ENCODE peak calls at places on chromosomes 3 and 15, in eight cellular contexts. One of them, this sample, is unnamed.

GRCh38 chr3:159669024-159669476 is 319.6 kb upstream of the IL12A start:
- DNase-seq in endodermal cell: no peak
- DNase-seq in A673: peak; percentile 10
- DNase-seq in lower lobe of right lung: no peak
- DNase-seq in psoas muscle: no peak
- DNase-seq in MM.1S: no peak
- DNase-seq in DND-41: no peak
- DNase-seq in left lung: no peak
- DNase-seq in this sample: no peak

GRCh38 chr15:65550681-65551098 is 20.4 kb downstream of the HACD3 start:
- DNase-seq in endodermal cell: peak; percentile 56
- DNase-seq in A673: no peak
- DNase-seq in lower lobe of right lung: no peak
- DNase-seq in psoas muscle: no peak
- DNase-seq in MM.1S: no peak
- DNase-seq in DND-41: no peak
- DNase-seq in left lung: no peak
- DNase-seq in this sample: no peak

GRCh38 chr3:9500108-9501050 is 53.2 kb downstream of the LHFPL4 start:
- DNase-seq in endodermal cell: peak; percentile 98
- DNase-seq in A673: peak; percentile 80
- DNase-seq in lower lobe of right lung: peak; percentile 67
- DNase-seq in psoas muscle: peak; percentile 74
- DNase-seq in MM.1S: peak; percentile 58
- DNase-seq in DND-41: peak; percentile 67
- DNase-seq in left lung: peak; percentile 87
- DNase-seq in this sample: peak; percentile 73

GRCh38 chr15:77538793-77539487 is 93.8 kb downstream of the LINGO1 start:
- DNase-seq in endodermal cell: no peak
- DNase-seq in A673: no peak
- DNase-seq in lower lobe of right lung: peak; percentile 93
- DNase-seq in psoas muscle: no peak
- DNase-seq in MM.1S: no peak
- DNase-seq in DND-41: no peak
- DNase-seq in left lung: no peak
- DNase-seq in this sample: no peak

GRCh38 chr3:57949344-57949743 is 58.9 kb upstream of the FLNB start:
- DNase-seq in endodermal cell: no peak
- DNase-seq in A673: no peak
- DNase-seq in lower lobe of right lung: no peak
- DNase-seq in psoas muscle: no peak
- DNase-seq in MM.1S: no peak
- DNase-seq in DND-41: no peak
- DNase-seq in left lung: no peak
- DNase-seq in this sample: no peak

GRCh38 chr3:168054447-168054846 is 41.3 kb downstream of the GOLIM4 start:
- DNase-seq in endodermal cell: no peak
- DNase-seq in A673: no peak
- DNase-seq in lower lobe of right lung: no peak
- DNase-seq in psoas muscle: no peak
- DNase-seq in MM.1S: no peak
- DNase-seq in DND-41: no peak
- DNase-seq in left lung: no peak
- DNase-seq in this sample: no peak

GRCh38 chr15:56978898-56979662 is 60.6 kb downstream of the TCF12 start:
- DNase-seq in endodermal cell: no peak
- DNase-seq in A673: no peak
- DNase-seq in lower lobe of right lung: no peak
- DNase-seq in psoas muscle: no peak
- DNase-seq in MM.1S: no peak
- DNase-seq in DND-41: no peak
- DNase-seq in left lung: no peak
- DNase-seq in this sample: no peak

GRCh38 chr3:171878441-171879225 is 35.5 kb downstream of the TMEM212 start:
- DNase-seq in endodermal cell: no peak
- DNase-seq in A673: no peak
- DNase-seq in lower lobe of right lung: no peak
- DNase-seq in psoas muscle: no peak
- DNase-seq in MM.1S: no peak
- DNase-seq in DND-41: no peak
- DNase-seq in left lung: no peak
- DNase-seq in this sample: no peak

GRCh38 chr3:101509811-101510210 is 3.2 kb downstream of the SENP7 start:
- DNase-seq in endodermal cell: no peak
- DNase-seq in A673: no peak
- DNase-seq in lower lobe of right lung: no peak
- DNase-seq in psoas muscle: no peak
- DNase-seq in MM.1S: no peak
- DNase-seq in DND-41: no peak
- DNase-seq in left lung: no peak
- DNase-seq in this sample: no peak

GRCh38 chr15:98865397-98866339 is 141.9 kb downstream of the PGPEP1L start:
- DNase-seq in endodermal cell: no peak
- DNase-seq in A673: peak; percentile 96
- DNase-seq in lower lobe of right lung: peak; percentile 86
- DNase-seq in psoas muscle: peak; percentile 89
- DNase-seq in MM.1S: peak; percentile 80
- DNase-seq in DND-41: peak; percentile 86
- DNase-seq in left lung: peak; percentile 94
- DNase-seq in this sample: peak; percentile 95

GRCh38 chr15:29925227-29926082 is 103.2 kb upstream of the TJP1 start:
- DNase-seq in endodermal cell: peak; percentile 97
- DNase-seq in A673: peak; percentile 85
- DNase-seq in lower lobe of right lung: peak; percentile 51
- DNase-seq in psoas muscle: peak; percentile 64
- DNase-seq in MM.1S: peak; percentile 11
- DNase-seq in DND-41: peak; percentile 43
- DNase-seq in left lung: no peak
- DNase-seq in this sample: peak; percentile 82

GRCh38 chr15:24678485-24678884 is 2.9 kb downstream of the NPAP1 start:
- DNase-seq in endodermal cell: peak; percentile 46
- DNase-seq in A673: no peak
- DNase-seq in lower lobe of right lung: no peak
- DNase-seq in psoas muscle: no peak
- DNase-seq in MM.1S: no peak
- DNase-seq in DND-41: peak; percentile 21
- DNase-seq in left lung: no peak
- DNase-seq in this sample: no peak
- H3K9me3 ChIP-seq in endodermal cell: peaks cover 15% of the 10 kb centered on the region
- H3K9me3 ChIP-seq in A673: peaks cover 47% of the 10 kb centered on the region
- H3K9me3 ChIP-seq in lower lobe of right lung: no peaks in the 10 kb centered on the region
- H3K9me3 ChIP-seq in psoas muscle: no peaks in the 10 kb centered on the region
- H3K9me3 ChIP-seq in MM.1S: no peaks in the 10 kb centered on the region
- H3K9me3 ChIP-seq in DND-41: peaks cover 10% of the 10 kb centered on the region
- H3K9me3 ChIP-seq in left lung: no peaks in the 10 kb centered on the region
- H3K9me3 ChIP-seq in this sample: no peaks in the 10 kb centered on the region

DNA sequence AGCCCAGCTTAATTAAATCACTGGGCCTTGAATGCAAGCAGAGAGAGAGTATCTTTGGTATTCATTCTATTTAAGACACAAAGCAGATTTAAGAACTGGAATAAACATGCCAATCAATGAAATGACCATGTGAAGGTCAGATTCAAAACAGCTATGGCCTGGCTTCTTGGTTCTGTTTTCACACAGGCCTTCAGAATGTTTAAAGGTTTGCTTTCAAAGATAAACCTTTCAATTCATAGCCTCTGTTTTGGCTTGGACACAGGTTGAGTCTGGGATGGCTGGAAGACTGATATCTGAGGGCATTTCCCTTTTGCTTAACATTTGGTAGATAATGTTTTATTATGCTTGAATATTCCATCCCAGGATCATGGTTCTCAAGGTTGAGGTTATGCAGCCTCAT is 244.4 kb upstream of the KBTBD8 start:
- DNase-seq in endodermal cell: no peak
- DNase-seq in A673: no peak
- DNase-seq in lower lobe of right lung: no peak
- DNase-seq in psoas muscle: no peak
- DNase-seq in MM.1S: no peak
- DNase-seq in DND-41: no peak
- DNase-seq in left lung: no peak
- DNase-seq in this sample: no peak
- TF ChIP-seq CTCF in endodermal cell: no peak
- TF ChIP-seq CTCF in A673: no peak
- TF ChIP-seq CTCF in lower lobe of right lung: no peak
- TF ChIP-seq CTCF in psoas muscle: no peak
- TF ChIP-seq CTCF in MM.1S: no peak
- TF ChIP-seq CTCF in DND-41: no peak
- TF ChIP-seq CTCF in left lung: no peak
- TF ChIP-seq CTCF in this sample: no peak

GRCh38 chr3:155076888-155077287 is 3.2 kb upstream of the MME start:
- DNase-seq in endodermal cell: no peak
- DNase-seq in A673: no peak
- DNase-seq in lower lobe of right lung: no peak
- DNase-seq in psoas muscle: no peak
- DNase-seq in MM.1S: no peak
- DNase-seq in DND-41: no peak
- DNase-seq in left lung: no peak
- DNase-seq in this sample: no peak
- H3K27me3 ChIP-seq in endodermal cell: peaks cover 12% of the 10 kb centered on the region
- H3K27me3 ChIP-seq in A673: peaks cover 55% of the 10 kb centered on the region
- H3K27me3 ChIP-seq in lower lobe of right lung: peaks cover 18% of the 10 kb centered on the region
- H3K27me3 ChIP-seq in psoas muscle: no peaks in the 10 kb centered on the region
- H3K27me3 ChIP-seq in MM.1S: no peaks in the 10 kb centered on the region
- H3K27me3 ChIP-seq in DND-41: no peaks in the 10 kb centered on the region
- H3K27me3 ChIP-seq in left lung: peaks cover 41% of the 10 kb centered on the region
- H3K27me3 ChIP-seq in this sample: peaks cover 35% of the 10 kb centered on the region

GRCh38 chr3:156305672-156306071 is 185.3 kb downstream of the KCNAB1 start:
- DNase-seq in endodermal cell: no peak
- DNase-seq in A673: no peak
- DNase-seq in lower lobe of right lung: no peak
- DNase-seq in psoas muscle: no peak
- DNase-seq in MM.1S: no peak
- DNase-seq in DND-41: no peak
- DNase-seq in left lung: no peak
- DNase-seq in this sample: no peak
- H3K9me3 ChIP-seq in endodermal cell: no peaks in the 10 kb centered on the region
- H3K9me3 ChIP-seq in A673: no peaks in the 10 kb centered on the region
- H3K9me3 ChIP-seq in lower lobe of right lung: no peaks in the 10 kb centered on the region
- H3K9me3 ChIP-seq in psoas muscle: no peaks in the 10 kb centered on the region
- H3K9me3 ChIP-seq in MM.1S: no peaks in the 10 kb centered on the region
- H3K9me3 ChIP-seq in DND-41: no peaks in the 10 kb centered on the region
- H3K9me3 ChIP-seq in left lung: no peaks in the 10 kb centered on the region
- H3K9me3 ChIP-seq in this sample: no peaks in the 10 kb centered on the region

GRCh38 chr3:45933586-45933985 is 9.7 kb upstream of the CXCR6 start:
- DNase-seq in endodermal cell: no peak
- DNase-seq in A673: no peak
- DNase-seq in lower lobe of right lung: no peak
- DNase-seq in psoas muscle: no peak
- DNase-seq in MM.1S: no peak
- DNase-seq in DND-41: no peak
- DNase-seq in left lung: no peak
- DNase-seq in this sample: no peak

GRCh38 chr3:45927881-45928280 is 15.4 kb upstream of the CXCR6 start:
- DNase-seq in endodermal cell: no peak
- DNase-seq in A673: no peak
- DNase-seq in lower lobe of right lung: no peak
- DNase-seq in psoas muscle: no peak
- DNase-seq in MM.1S: no peak
- DNase-seq in DND-41: no peak
- DNase-seq in left lung: no peak
- DNase-seq in this sample: no peak

GRCh38 chr3:45932112-45932511 is 11.2 kb upstream of the CXCR6 start:
- DNase-seq in endodermal cell: no peak
- DNase-seq in A673: no peak
- DNase-seq in lower lobe of right lung: peak; percentile 57
- DNase-seq in psoas muscle: no peak
- DNase-seq in MM.1S: no peak
- DNase-seq in DND-41: no peak
- DNase-seq in left lung: no peak
- DNase-seq in this sample: no peak

GRCh38 chr3:45931476-45931875 is 11.8 kb upstream of the CXCR6 start:
- DNase-seq in endodermal cell: no peak
- DNase-seq in A673: no peak
- DNase-seq in lower lobe of right lung: no peak
- DNase-seq in psoas muscle: no peak
- DNase-seq in MM.1S: no peak
- DNase-seq in DND-41: no peak
- DNase-seq in left lung: no peak
- DNase-seq in this sample: no peak

GRCh38 chr3:45929042-45929679 is 14.1 kb upstream of the CXCR6 start:
- DNase-seq in endodermal cell: peak; percentile 78
- DNase-seq in A673: peak; percentile 24
- DNase-seq in lower lobe of right lung: no peak
- DNase-seq in psoas muscle: peak; percentile 4
- DNase-seq in MM.1S: peak; percentile 53
- DNase-seq in DND-41: peak; percentile 81
- DNase-seq in left lung: no peak
- DNase-seq in this sample: peak; percentile 36
- TF ChIP-seq CTCF in endodermal cell: peak; percentile 83
- TF ChIP-seq CTCF in A673: peak; percentile 55
- TF ChIP-seq CTCF in lower lobe of right lung: peak; percentile 66
- TF ChIP-seq CTCF in psoas muscle: peak; percentile 44
- TF ChIP-seq CTCF in MM.1S: peak; percentile 92
- TF ChIP-seq CTCF in DND-41: peak; percentile 98
- TF ChIP-seq CTCF in left lung: peak; percentile 71
- TF ChIP-seq CTCF in this sample: peak; percentile 72